ENCODE peak calls at places on chromosomes 6 and 20, in nine cellular contexts. N is ovary, K is lower leg skin, V is pancreas, E is mucosa of descending colon, C is esophagus squamous epithelium, L is brain microvascular endothelial cell, M is A549, I is choroid plexus epithelial cell. J is an unnamed sample.

GRCh38 chr20:41340327-41341055 is at the start of gene LPIN3:
- DNase-seq in N (peak; percentile 89), K (peak; percentile 98), V (peak; percentile 91), E (peak; percentile 93), C (no peak), L (peak; percentile 31), M (peak; percentile 91), I (peak; percentile 86), J (peak; percentile 87)

GRCh38 chr6:127182501-127182900 is 64.0 kb downstream of the RSPO3 start:
- DNase-seq in N (no peak), K (no peak), V (no peak), E (no peak), C (no peak), L (no peak), M (no peak), I (peak; percentile 81), J (peak; percentile 68)

GRCh38 chr6:161498359-161498758 is 224.5 kb upstream of the AGPAT4 start:
- DNase-seq in N (no peak), K (no peak), V (peak; percentile 24), E (no peak), C (no peak), L (peak; percentile 13), M (peak; percentile 68), I (peak; percentile 41), J (peak; percentile 67)

GRCh38 chr6:47700051-47700450 is 1.7 kb downstream of the ADGRF4 start:
- DNase-seq in N (no peak), K (no peak), V (no peak), E (no peak), C (no peak), L (peak; percentile 32), M (peak; percentile 30), I (peak; percentile 76), J (peak; percentile 75)

GRCh38 chr6:9948600-9949138 is 466.2 kb downstream of the TFAP2A start:
- DNase-seq in N (no peak), K (no peak), V (no peak), E (no peak), C (no peak), L (no peak), M (no peak), I (no peak), J (no peak)

GRCh38 chr6:1015819-1016218 is 296.1 kb upstream of the FOXQ1 start:
- DNase-seq in N (no peak), K (no peak), V (peak; percentile 9), E (no peak), C (no peak), L (no peak), M (peak; percentile 12), I (peak; percentile 45), J (no peak)

GRCh38 chr20:53738039-53738944 is 144.7 kb upstream of the ZNF217 start:
- DNase-seq in N (peak; percentile 28), K (peak; percentile 93), V (peak; percentile 80), E (no peak), C (no peak), L (peak; percentile 57), M (peak; percentile 95), I (peak; percentile 85), J (peak; percentile 83)

GRCh38 chr6:50791900-50792508 is 26.7 kb upstream of the TFAP2B start:
- DNase-seq in N (no peak), K (no peak), V (no peak), E (no peak), C (no peak), L (peak; percentile 26), M (peak; percentile 34), I (peak; percentile 44), J (peak; percentile 51)

GRCh38 chr20:37298190-37298939 is 8.9 kb downstream of the MANBAL start:
- DNase-seq in N (no peak), K (no peak), V (no peak), E (no peak), C (no peak), L (peak; percentile 32), M (peak; percentile 23), I (peak; percentile 58), J (peak; percentile 73)

GRCh38 chr6:11769816-11770545 is 8.6 kb downstream of the ADTRP start:
- DNase-seq in N (no peak), K (no peak), V (no peak), E (no peak), C (no peak), L (no peak), M (no peak), I (peak; percentile 25), J (no peak)

GRCh38 chr6:44257007-44257752 is at the start of gene SLC35B2:
- DNase-seq in N (peak; percentile 87), K (peak; percentile 93), V (peak; percentile 75), E (peak; percentile 85), C (no peak), L (peak; percentile 47), M (peak; percentile 55), I (peak; percentile 79), J (peak; percentile 73)

GRCh38 chr20:23136893-23137745 is 51.0 kb upstream of the CD93 start:
- DNase-seq in N (no peak), K (no peak), V (no peak), E (no peak), C (no peak), L (no peak), M (peak; percentile 43), I (no peak), J (no peak)

GRCh38 chr20:2520617-2521016 is 11.9 kb upstream of the ZNF343 start:
- DNase-seq in N (no peak), K (peak; percentile 53), V (no peak), E (no peak), C (no peak), L (no peak), M (no peak), I (no peak), J (no peak)

GRCh38 chr6:55888917-55889316 is 13.5 kb upstream of the BMP5 start:
- DNase-seq in N (no peak), K (no peak), V (no peak), E (no peak), C (no peak), L (no peak), M (no peak), I (no peak), J (no peak)

GRCh38 chr6:26304213-26305096 is 60.5 kb upstream of the BTN3A2 start:
- DNase-seq in N (peak; percentile 38), K (no peak), V (no peak), E (no peak), C (no peak), L (peak; percentile 72), M (peak; percentile 91), I (peak; percentile 95), J (peak; percentile 71)

GRCh38 chr6:157892363-157892878 is 69.4 kb downstream of the SNX9 start:
- DNase-seq in N (no peak), K (no peak), V (no peak), E (no peak), C (no peak), L (no peak), M (no peak), I (peak; percentile 31), J (no peak)

GRCh38 chr6:3748208-3748701 is 3.3 kb downstream of the PXDC1 start:
- DNase-seq in N (no peak), K (peak; percentile 96), V (peak; percentile 34), E (peak; percentile 68), C (no peak), L (peak; percentile 77), M (peak; percentile 75), I (peak; percentile 75), J (peak; percentile 78)

GRCh38 chr20:19423097-19423891 is 210.9 kb downstream of the SLC24A3 start:
- DNase-seq in N (no peak), K (no peak), V (no peak), E (no peak), C (no peak), L (no peak), M (no peak), I (no peak), J (no peak)

DNA sequence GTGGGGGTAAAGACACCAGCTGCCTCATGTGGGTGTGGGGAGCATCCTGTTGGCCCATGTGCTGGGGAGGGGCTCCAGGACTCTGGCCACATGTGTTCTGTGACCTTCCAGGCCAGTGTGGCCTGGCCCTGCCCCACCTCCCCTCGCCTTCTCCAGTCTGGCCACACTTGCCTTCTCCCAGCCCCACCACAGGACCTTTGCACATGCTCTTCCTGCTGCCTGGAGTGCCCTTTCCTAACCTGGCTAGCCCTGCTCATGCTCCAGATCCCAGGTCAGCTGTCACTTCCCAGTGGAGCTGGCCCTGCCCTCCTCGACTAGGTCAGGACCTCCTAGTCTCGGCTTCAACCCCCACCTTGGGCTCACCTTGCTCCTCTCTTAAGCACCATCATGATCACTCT is 183.8 kb downstream of the CDH4 start:
- DNase-seq in N (no peak), K (no peak), V (no peak), E (no peak), C (no peak), L (no peak), M (no peak), I (no peak), J (no peak)
- H3K4me3 ChIP-seq in N (no peak overlapping the region), K (no peak overlapping the region), V (no peak overlapping the region), E (no peak overlapping the region), C (no peak overlapping the region), L (no peak overlapping the region), M (no peak overlapping the region), I (no peak overlapping the region), J (no peak overlapping the region)

GRCh38 chr6:30749554-30750378 is 5.4 kb upstream of the IER3 start:
- DNase-seq in N (no peak), K (no peak), V (peak; percentile 76), E (peak; percentile 87), C (no peak), L (no peak), M (peak; percentile 79), I (no peak), J (no peak)

GRCh38 chr6:30750379-30750668 is 6.0 kb upstream of the IER3 start:
- DNase-seq in N (no peak), K (no peak), V (no peak), E (no peak), C (no peak), L (no peak), M (no peak), I (no peak), J (no peak)

GRCh38 chr6:30748301-30748769 is 4.0 kb upstream of the IER3 start:
- DNase-seq in N (no peak), K (no peak), V (no peak), E (no peak), C (no peak), L (no peak), M (peak; percentile 86), I (no peak), J (no peak)

GRCh38 chr6:30747300-30747687 is 2.9 kb upstream of the IER3 start:
- DNase-seq in N (no peak), K (no peak), V (no peak), E (no peak), C (no peak), L (no peak), M (no peak), I (no peak), J (no peak)

GRCh38 chr6:30748851-30749540 is 4.6 kb upstream of the IER3 start:
- DNase-seq in N (no peak), K (no peak), V (peak; percentile 38), E (no peak), C (no peak), L (no peak), M (peak; percentile 88), I (no peak), J (peak; percentile 63)
- TF ChIP-seq CTCF in N (no peak), K (no peak), V (no peak), E (no peak), C (no peak), L (no peak), M (no peak), I (no peak), J (no peak)

GRCh38 chr6:148700713-148701392 is 46.0 kb upstream of the UST start:
- DNase-seq in N (no peak), K (no peak), V (no peak), E (no peak), C (no peak), L (peak; percentile 31), M (no peak), I (peak; percentile 60), J (peak; percentile 78)
- H3K4me3 ChIP-seq in N (peak overlapping the region; percentile 34), K (no peak overlapping the region), V (no peak overlapping the region), E (no peak overlapping the region), C (peak overlapping the region; percentile 4), L (peak overlapping the region; percentile 34), M (peak overlapping the region; percentile 30), I (peak overlapping the region; percentile 44), J (peak overlapping the region; percentile 44)

GRCh38 chr6:45763281-45763680 is 252.4 kb downstream of the CLIC5 start:
- DNase-seq in N (no peak), K (no peak), V (no peak), E (no peak), C (no peak), L (no peak), M (no peak), I (no peak), J (no peak)
- TF ChIP-seq CTCF in N (no peak), K (no peak), V (no peak), E (no peak), C (no peak), L (no peak), M (no peak), I (no peak), J (no peak)